ENCODE peak calls at places on chromosomes 3 and 15, in seven cellular contexts. E, W, X, C, D, G and B are unnamed samples.
A peak's percentile ranks its signal among the peaks of the same experiment; 100 is the strongest.

GRCh38 chr3:17412950-17413530 is 329.4 kb downstream of the TBC1D5 start:
- DNase-seq in C (no peak), E (no peak), G (peak; percentile 49), D (no peak), W (no peak), X (peak; percentile 41), B (peak; percentile 80)

GRCh38 chr15:29457729-29458128 is 188.1 kb upstream of the NSMCE3 start:
- DNase-seq in W (no peak), X (no peak), E (no peak), G (no peak), C (no peak), D (no peak), B (no peak)

GRCh38 chr3:15810702-15811101 is 12.9 kb upstream of the ANKRD28 start:
- DNase-seq in X (no peak), E (no peak), C (no peak), W (no peak), G (peak; percentile 7), D (no peak), B (no peak)

GRCh38 chr3:23685484-23686258 is 120.1 kb upstream of the UBE2E1 start:
- DNase-seq in D (no peak), G (no peak), W (no peak), C (no peak), X (peak; percentile 95), E (peak; percentile 71), B (peak; percentile 97)

GRCh38 chr3:56467108-56467507 is 1.2 kb downstream of the ERC2 start:
- DNase-seq in D (no peak), W (peak; percentile 84), X (peak; percentile 74), E (peak; percentile 74), C (no peak), G (peak; percentile 35), B (peak; percentile 66)

GRCh38 chr15:93179704-93180103 is 90.7 kb upstream of the RGMA start:
- DNase-seq in X (no peak), C (no peak), G (no peak), D (no peak), E (no peak), W (no peak), B (no peak)

GRCh38 chr15:29074045-29074444 is 188.3 kb downstream of the APBA2 start:
- DNase-seq in E (no peak), D (no peak), G (no peak), W (no peak), C (no peak), X (no peak), B (peak; percentile 81)

GRCh38 chr15:77921664-77922063 is 155.8 kb downstream of the TBC1D2B start:
- DNase-seq in D (no peak), X (no peak), W (no peak), C (peak; percentile 6), G (no peak), E (no peak), B (no peak)

GRCh38 chr3:155730843-155731242 is 14.0 kb downstream of the PLCH1 start:
- DNase-seq in G (no peak), D (no peak), W (no peak), E (no peak), C (no peak), X (no peak), B (no peak)

GRCh38 chr15:49627407-49627877 is 6.6 kb downstream of the DTWD1 start:
- DNase-seq in D (no peak), G (no peak), X (peak; percentile 65), W (no peak), E (no peak), C (no peak), B (peak; percentile 44)

GRCh38 chr3:31364711-31365110 is 168.0 kb upstream of the STT3B start:
- DNase-seq in X (no peak), W (no peak), D (no peak), G (no peak), C (no peak), E (no peak), B (peak; percentile 7)

GRCh38 chr15:49423021-49423420 is at the start of gene FGF7:
- DNase-seq in E (no peak), G (no peak), C (no peak), W (no peak), X (no peak), D (no peak), B (no peak)

GRCh38 chr15:47427463-47427862 is 289.8 kb upstream of the SEMA6D start:
- DNase-seq in D (no peak), E (no peak), C (no peak), G (no peak), W (no peak), X (no peak), B (no peak)